ENCODE peak calls at places on chromosomes 1 and 21, in seven cellular contexts. U is neuronal stem cell, A is mesenchymal stem cell, D is trophoblast cell, P is mesendoderm, Z is H9, W is H1. E is an unnamed sample.

GRCh38 chr1:7388141-7388487 is 383.0 kb upstream of the VAMP3 start:
- DNase-seq in U (no peak), A (no peak), D (no peak), P (no peak), Z (peak; percentile 12), W (peak; percentile 27), E (no peak)

GRCh38 chr1:11795238-11795890 is 10.4 kb downstream of the MTHFR start:
- DNase-seq in U (no peak), A (no peak), D (no peak), P (no peak), Z (no peak), W (no peak), E (no peak)

GRCh38 chr1:32413507-32414185 is 19.4 kb upstream of the BSDC1 start:
- DNase-seq in U (peak; percentile 30), A (peak; percentile 69), D (peak; percentile 67), P (peak; percentile 81), Z (peak; percentile 71), W (peak; percentile 72), E (peak; percentile 68)

GRCh38 chr1:18597159-18598042 is 33.2 kb upstream of the PAX7 start:
- DNase-seq in U (peak; percentile 61), A (peak; percentile 26), D (peak; percentile 8), P (peak; percentile 53), Z (peak; percentile 83), W (peak; percentile 90), E (peak; percentile 25)

GRCh38 chr1:228338521-228339051 is 68.0 kb downstream of the TRIM11 start:
- DNase-seq in U (no peak), A (no peak), D (no peak), P (no peak), Z (peak; percentile 34), W (peak; percentile 43), E (no peak)

GRCh38 chr1:234488954-234489691 is 10.1 kb upstream of the TARBP1 start:
- DNase-seq in U (no peak), A (no peak), D (no peak), P (no peak), Z (no peak), W (no peak), E (no peak)

GRCh38 chr1:6580588-6581270 is 935 bp downstream of the ZBTB48 start:
- DNase-seq in U (no peak), A (peak; percentile 63), D (no peak), P (peak; percentile 46), Z (no peak), W (no peak), E (no peak)

GRCh38 chr21:36976882-36977651 is 10.6 kb upstream of the HLCS start:
- DNase-seq in U (peak; percentile 60), A (peak; percentile 83), D (peak; percentile 18), P (peak; percentile 90), Z (peak; percentile 61), W (peak; percentile 58), E (peak; percentile 75)

GRCh38 chr1:65514083-65514482 is 93.6 kb downstream of the LEPR start:
- DNase-seq in U (no peak), A (no peak), D (peak; percentile 59), P (no peak), Z (no peak), W (no peak), E (peak; percentile 67)

GRCh38 chr1:235067396-235068154 is 61.1 kb downstream of the TOMM20 start:
- DNase-seq in U (no peak), A (peak; percentile 96), D (peak; percentile 99), P (peak; percentile 76), Z (no peak), W (no peak), E (peak; percentile 99)

GRCh38 chr1:208088319-208088718 is 155.9 kb downstream of the PLXNA2 start:
- DNase-seq in U (no peak), A (no peak), D (no peak), P (no peak), Z (no peak), W (no peak), E (no peak)

GRCh38 chr21:29208666-29209059 is 78.2 kb downstream of the MAP3K7CL start:
- DNase-seq in U (no peak), A (peak; percentile 83), D (no peak), P (no peak), Z (no peak), W (no peak), E (peak; percentile 93)

GRCh38 chr1:220803401-220804201 is 16.9 kb downstream of the MTARC1 start:
- DNase-seq in U (no peak), A (peak; percentile 53), D (no peak), P (peak; percentile 49), Z (no peak), W (no peak), E (peak; percentile 36)

GRCh38 chr1:21651214-21652042 is 17.7 kb downstream of the RAP1GAP start:
- DNase-seq in U (peak; percentile 62), A (no peak), D (no peak), P (peak; percentile 67), Z (peak; percentile 73), W (no peak), E (no peak)

GRCh38 chr1:63982201-63982600 is 208.4 kb downstream of the ROR1 start:
- DNase-seq in U (no peak), A (no peak), D (no peak), P (no peak), Z (no peak), W (no peak), E (no peak)

DNA sequence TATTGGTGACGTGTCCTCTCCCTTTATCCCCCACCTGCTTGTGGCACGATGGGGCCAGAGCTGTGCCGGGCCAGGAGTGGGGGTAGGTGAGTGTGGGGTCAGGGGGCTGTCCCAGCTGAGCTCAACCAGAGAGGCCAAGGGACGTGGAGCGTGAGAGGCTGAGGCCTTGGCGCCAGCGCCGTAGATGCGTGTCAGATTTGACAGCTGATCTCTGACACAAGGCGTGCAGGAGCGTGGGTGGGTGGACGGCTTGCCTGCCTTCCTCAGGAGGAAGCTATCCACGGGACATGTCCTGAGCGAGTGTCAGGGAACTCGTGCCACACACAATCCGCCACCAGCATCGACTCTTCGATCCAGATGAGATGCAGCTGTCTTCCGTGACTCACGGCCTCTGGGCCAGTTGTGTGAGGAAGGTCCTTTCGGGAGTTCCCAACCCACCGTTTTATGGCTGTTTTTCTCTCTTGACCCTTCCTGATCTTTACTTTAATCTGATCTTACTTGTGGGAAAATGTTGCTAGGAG is 56.7 kb downstream of the SPSB1 start:
- DNase-seq in U (no peak), A (peak; percentile 94), D (peak; percentile 78), P (no peak), Z (no peak), W (no peak), E (peak; percentile 49)
- H3K4ac ChIP-seq in U (no peak overlapping the region), A (peak overlapping the region; percentile 35), D (peak overlapping the region; percentile 25), P (no peak overlapping the region), Z (no peak overlapping the region), W (no peak overlapping the region), E (peak overlapping the region; percentile 51)

DNA sequence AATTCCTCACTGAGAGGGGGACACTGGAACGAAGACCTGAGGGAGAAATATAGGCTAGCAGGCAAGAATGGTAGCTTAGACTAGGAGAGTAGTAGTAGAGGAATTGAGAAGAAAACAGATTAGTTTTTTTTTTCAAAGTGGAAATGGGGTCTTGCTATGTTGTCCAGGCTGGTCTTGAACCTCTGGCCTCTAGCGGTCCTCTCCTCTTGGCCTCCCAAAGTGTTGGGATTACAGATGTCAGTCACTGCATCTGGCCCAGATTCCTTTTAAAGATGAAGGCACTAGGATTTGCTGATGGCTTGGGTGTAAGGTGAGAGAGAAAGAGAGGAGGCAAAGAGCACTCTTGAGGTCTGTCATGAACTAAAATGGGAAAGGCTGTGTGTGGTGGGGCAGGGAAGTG is 30.1 kb downstream of the NFASC start:
- DNase-seq in U (no peak), A (no peak), D (no peak), P (no peak), Z (no peak), W (no peak), E (no peak)
- H3K4ac ChIP-seq in U (no peak overlapping the region), A (no peak overlapping the region), D (no peak overlapping the region), P (no peak overlapping the region), Z (no peak overlapping the region), W (no peak overlapping the region), E (no peak overlapping the region)

GRCh38 chr1:147281950-147282349 is 39.5 kb downstream of the CHD1L start:
- DNase-seq in U (no peak), A (no peak), D (no peak), P (no peak), Z (no peak), W (no peak), E (no peak)
- H3K4ac ChIP-seq in U (no peak overlapping the region), A (no peak overlapping the region), D (no peak overlapping the region), P (no peak overlapping the region), Z (no peak overlapping the region), W (no peak overlapping the region), E (no peak overlapping the region)

GRCh38 chr1:43946244-43947060 is at the start of gene IPO13:
- DNase-seq in U (peak; percentile 97), A (peak; percentile 96), D (peak; percentile 95), P (peak; percentile 98), Z (peak; percentile 98), W (peak; percentile 97), E (peak; percentile 94)
- H3K4ac ChIP-seq in U (peak within 1 kb of the TSS; percentile 77), A (no peak within 1 kb of the TSS), D (peak within 1 kb of the TSS; percentile 88), P (no peak within 1 kb of the TSS), Z (no peak within 1 kb of the TSS), W (peak within 1 kb of the TSS; percentile 57), E (peak within 1 kb of the TSS; percentile 99)

GRCh38 chr1:47557086-47557866 is 119.4 kb downstream of the FOXD2 start:
- DNase-seq in U (no peak), A (no peak), D (no peak), P (no peak), Z (no peak), W (no peak), E (no peak)

GRCh38 chr1:47555841-47556616 is 118.2 kb downstream of the FOXD2 start:
- DNase-seq in U (no peak), A (no peak), D (no peak), P (no peak), Z (no peak), W (no peak), E (no peak)

GRCh38 chr1:47554901-47555300 is 117.1 kb downstream of the FOXD2 start:
- DNase-seq in U (no peak), A (no peak), D (no peak), P (no peak), Z (no peak), W (no peak), E (peak; percentile 17)

GRCh38 chr1:47554082-47554481 is 116.2 kb downstream of the FOXD2 start:
- DNase-seq in U (no peak), A (no peak), D (no peak), P (no peak), Z (no peak), W (no peak), E (no peak)

GRCh38 chr1:47555307-47555706 is 117.5 kb downstream of the FOXD2 start:
- DNase-seq in U (no peak), A (no peak), D (no peak), P (no peak), Z (no peak), W (no peak), E (no peak)
- H3K4ac ChIP-seq in U (no peak overlapping the region), A (no peak overlapping the region), D (no peak overlapping the region), P (no peak overlapping the region), Z (no peak overlapping the region), W (no peak overlapping the region), E (no peak overlapping the region)